ENCODE peak calls at places on chromosomes 11 and 22, in seven cellular contexts. One of them, this sample, is unnamed.

GRCh38 chr11:64353101-64353738 is 5.7 kb upstream of the RPS6KA4 start:
- DNase-seq in IMR-90: no peak
- DNase-seq in fibroblast of pulmonary artery: no peak
- DNase-seq in fibroblast of lung: no peak
- DNase-seq in PC-9: no peak
- DNase-seq in cardiac muscle cell: no peak
- DNase-seq in GM13977: no peak
- DNase-seq in this sample: peak; percentile 91

GRCh38 chr11:106457727-106458126 is 380.3 kb downstream of the AASDHPPT start:
- DNase-seq in IMR-90: peak; percentile 89
- DNase-seq in fibroblast of pulmonary artery: peak; percentile 80
- DNase-seq in fibroblast of lung: peak; percentile 85
- DNase-seq in PC-9: no peak
- DNase-seq in cardiac muscle cell: no peak
- DNase-seq in GM13977: no peak
- DNase-seq in this sample: no peak

GRCh38 chr11:69335461-69336386 is 41.8 kb downstream of the MYEOV start:
- DNase-seq in IMR-90: no peak
- DNase-seq in fibroblast of pulmonary artery: no peak
- DNase-seq in fibroblast of lung: peak; percentile 27
- DNase-seq in PC-9: peak; percentile 66
- DNase-seq in cardiac muscle cell: no peak
- DNase-seq in GM13977: no peak
- DNase-seq in this sample: peak; percentile 73

GRCh38 chr22:25062378-25063095 is 110.0 kb downstream of the KIAA1671 start:
- DNase-seq in IMR-90: no peak
- DNase-seq in fibroblast of pulmonary artery: no peak
- DNase-seq in fibroblast of lung: no peak
- DNase-seq in PC-9: no peak
- DNase-seq in cardiac muscle cell: no peak
- DNase-seq in GM13977: no peak
- DNase-seq in this sample: no peak

GRCh38 chr11:118699508-118700220 is 20.2 kb upstream of the TREH start:
- DNase-seq in IMR-90: no peak
- DNase-seq in fibroblast of pulmonary artery: no peak
- DNase-seq in fibroblast of lung: no peak
- DNase-seq in PC-9: no peak
- DNase-seq in cardiac muscle cell: no peak
- DNase-seq in GM13977: no peak
- DNase-seq in this sample: no peak

GRCh38 chr11:66815646-66816045 is 27.6 kb upstream of the RCE1 start:
- DNase-seq in IMR-90: peak; percentile 43
- DNase-seq in fibroblast of pulmonary artery: no peak
- DNase-seq in fibroblast of lung: peak; percentile 19
- DNase-seq in PC-9: no peak
- DNase-seq in cardiac muscle cell: no peak
- DNase-seq in GM13977: no peak
- DNase-seq in this sample: no peak

GRCh38 chr11:109954534-109954933 is 138.7 kb upstream of the ZC3H12C start:
- DNase-seq in IMR-90: no peak
- DNase-seq in fibroblast of pulmonary artery: no peak
- DNase-seq in fibroblast of lung: no peak
- DNase-seq in PC-9: no peak
- DNase-seq in cardiac muscle cell: no peak
- DNase-seq in GM13977: no peak
- DNase-seq in this sample: no peak

GRCh38 chr11:11415786-11416390 is 62.8 kb upstream of the CSNK2A3 start:
- DNase-seq in IMR-90: no peak
- DNase-seq in fibroblast of pulmonary artery: no peak
- DNase-seq in fibroblast of lung: peak; percentile 32
- DNase-seq in PC-9: no peak
- DNase-seq in cardiac muscle cell: peak; percentile 33
- DNase-seq in GM13977: no peak
- DNase-seq in this sample: no peak

GRCh38 chr22:29343313-29343805 is 27.9 kb upstream of the RASL10A start:
- DNase-seq in IMR-90: peak; percentile 40
- DNase-seq in fibroblast of pulmonary artery: no peak
- DNase-seq in fibroblast of lung: peak; percentile 81
- DNase-seq in PC-9: peak; percentile 54
- DNase-seq in cardiac muscle cell: peak; percentile 49
- DNase-seq in GM13977: no peak
- DNase-seq in this sample: no peak

GRCh38 chr11:118068945-118069612 is 7.8 kb upstream of the TMPRSS4 start:
- DNase-seq in IMR-90: no peak
- DNase-seq in fibroblast of pulmonary artery: no peak
- DNase-seq in fibroblast of lung: no peak
- DNase-seq in PC-9: no peak
- DNase-seq in cardiac muscle cell: no peak
- DNase-seq in GM13977: no peak
- DNase-seq in this sample: no peak

GRCh38 chr22:23772315-23773246 is at the start of gene MMP11:
- DNase-seq in IMR-90: no peak
- DNase-seq in fibroblast of pulmonary artery: no peak
- DNase-seq in fibroblast of lung: peak; percentile 37
- DNase-seq in PC-9: peak; percentile 30
- DNase-seq in cardiac muscle cell: peak; percentile 71
- DNase-seq in GM13977: peak; percentile 84
- DNase-seq in this sample: no peak

GRCh38 chr22:24938741-24939341 is 7.7 kb downstream of the LHFPL7 start:
- DNase-seq in IMR-90: peak; percentile 25
- DNase-seq in fibroblast of pulmonary artery: peak; percentile 63
- DNase-seq in fibroblast of lung: peak; percentile 25
- DNase-seq in PC-9: no peak
- DNase-seq in cardiac muscle cell: peak; percentile 72
- DNase-seq in GM13977: peak; percentile 74
- DNase-seq in this sample: no peak

GRCh38 chr11:57453543-57454177 is 6.7 kb upstream of the RTN4RL2 start:
- DNase-seq in IMR-90: no peak
- DNase-seq in fibroblast of pulmonary artery: no peak
- DNase-seq in fibroblast of lung: no peak
- DNase-seq in PC-9: no peak
- DNase-seq in cardiac muscle cell: no peak
- DNase-seq in GM13977: no peak
- DNase-seq in this sample: peak; percentile 28

GRCh38 chr11:92384316-92384715 is 159.7 kb downstream of the FAT3 start:
- DNase-seq in IMR-90: peak; percentile 60
- DNase-seq in fibroblast of pulmonary artery: peak; percentile 33
- DNase-seq in fibroblast of lung: peak; percentile 80
- DNase-seq in PC-9: no peak
- DNase-seq in cardiac muscle cell: no peak
- DNase-seq in GM13977: no peak
- DNase-seq in this sample: no peak

GRCh38 chr11:11770274-11770673 is 71.5 kb upstream of the USP47 start:
- DNase-seq in IMR-90: no peak
- DNase-seq in fibroblast of pulmonary artery: no peak
- DNase-seq in fibroblast of lung: no peak
- DNase-seq in PC-9: no peak
- DNase-seq in cardiac muscle cell: no peak
- DNase-seq in GM13977: no peak
- DNase-seq in this sample: no peak

GRCh38 chr22:47795477-47796127 is 1033.2 kb downstream of the TBC1D22A start:
- DNase-seq in IMR-90: no peak
- DNase-seq in fibroblast of pulmonary artery: no peak
- DNase-seq in fibroblast of lung: no peak
- DNase-seq in PC-9: no peak
- DNase-seq in cardiac muscle cell: no peak
- DNase-seq in GM13977: no peak
- DNase-seq in this sample: peak; percentile 79

GRCh38 chr22:32317524-32317923 is 40.1 kb upstream of the RFPL3 start:
- DNase-seq in IMR-90: no peak
- DNase-seq in fibroblast of pulmonary artery: no peak
- DNase-seq in fibroblast of lung: no peak
- DNase-seq in PC-9: no peak
- DNase-seq in cardiac muscle cell: no peak
- DNase-seq in GM13977: no peak
- DNase-seq in this sample: no peak

GRCh38 chr11:76939219-76939631 is 78.5 kb downstream of the ACER3 start:
- DNase-seq in IMR-90: peak; percentile 9
- DNase-seq in fibroblast of pulmonary artery: no peak
- DNase-seq in fibroblast of lung: peak; percentile 5
- DNase-seq in PC-9: no peak
- DNase-seq in cardiac muscle cell: no peak
- DNase-seq in GM13977: no peak
- DNase-seq in this sample: no peak

GRCh38 chr11:72308226-72309073 is 64.5 kb upstream of the PHOX2A start:
- DNase-seq in IMR-90: peak; percentile 98
- DNase-seq in fibroblast of pulmonary artery: peak; percentile 89
- DNase-seq in fibroblast of lung: peak; percentile 97
- DNase-seq in PC-9: no peak
- DNase-seq in cardiac muscle cell: no peak
- DNase-seq in GM13977: no peak
- DNase-seq in this sample: no peak

GRCh38 chr11:17389205-17389956 is 922 bp upstream of the KCNJ11 start:
- DNase-seq in IMR-90: peak; percentile 11
- DNase-seq in fibroblast of pulmonary artery: peak; percentile 13
- DNase-seq in fibroblast of lung: peak; percentile 30
- DNase-seq in PC-9: peak; percentile 64
- DNase-seq in cardiac muscle cell: peak; percentile 86
- DNase-seq in GM13977: peak; percentile 89
- DNase-seq in this sample: no peak

GRCh38 chr11:112195906-112196305 is 20.6 kb downstream of the BCO2 start:
- DNase-seq in IMR-90: no peak
- DNase-seq in fibroblast of pulmonary artery: no peak
- DNase-seq in fibroblast of lung: peak; percentile 46
- DNase-seq in PC-9: no peak
- DNase-seq in cardiac muscle cell: no peak
- DNase-seq in GM13977: no peak
- DNase-seq in this sample: no peak

GRCh38 chr11:69178819-69179482 is 23.2 kb downstream of the SMIM38 start:
- DNase-seq in IMR-90: no peak
- DNase-seq in fibroblast of pulmonary artery: no peak
- DNase-seq in fibroblast of lung: no peak
- DNase-seq in PC-9: no peak
- DNase-seq in cardiac muscle cell: no peak
- DNase-seq in GM13977: no peak
- DNase-seq in this sample: peak; percentile 72

GRCh38 chr22:44628856-44629255 is 73.1 kb upstream of the PRR5 start:
- DNase-seq in IMR-90: no peak
- DNase-seq in fibroblast of pulmonary artery: no peak
- DNase-seq in fibroblast of lung: no peak
- DNase-seq in PC-9: no peak
- DNase-seq in cardiac muscle cell: no peak
- DNase-seq in GM13977: no peak
- DNase-seq in this sample: peak; percentile 79

GRCh38 chr11:117010808-117011540 is 87.3 kb downstream of the SIK3 start:
- DNase-seq in IMR-90: peak; percentile 92
- DNase-seq in fibroblast of pulmonary artery: peak; percentile 94
- DNase-seq in fibroblast of lung: peak; percentile 96
- DNase-seq in PC-9: no peak
- DNase-seq in cardiac muscle cell: no peak
- DNase-seq in GM13977: no peak
- DNase-seq in this sample: no peak

DNA sequence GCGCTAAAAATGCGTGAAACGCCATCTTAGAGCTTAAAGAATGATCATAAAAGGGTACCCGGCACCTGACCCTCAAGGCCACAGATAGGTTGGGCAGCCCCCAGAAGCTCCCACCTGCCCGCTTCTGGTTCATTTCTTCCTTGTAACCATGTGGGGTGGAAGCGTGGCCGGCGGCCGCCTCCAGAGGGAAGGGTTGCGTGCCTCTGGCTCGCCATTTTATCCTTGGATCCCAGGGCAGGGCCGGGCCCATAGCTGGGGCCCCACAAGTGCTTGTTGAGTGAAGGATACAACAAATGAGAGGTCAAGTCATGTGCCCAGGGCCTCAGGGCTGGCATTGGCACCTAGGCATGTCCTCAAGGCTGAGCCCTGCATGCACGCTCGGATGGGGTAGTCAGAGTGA is 5.9 kb downstream of the PCNX3 start:
- DNase-seq in IMR-90: no peak
- DNase-seq in fibroblast of pulmonary artery: no peak
- DNase-seq in fibroblast of lung: no peak
- DNase-seq in PC-9: no peak
- DNase-seq in cardiac muscle cell: no peak
- DNase-seq in GM13977: no peak
- DNase-seq in this sample: no peak
- TF ChIP-seq CTCF in IMR-90: no peak
- TF ChIP-seq CTCF in fibroblast of pulmonary artery: no peak
- TF ChIP-seq CTCF in fibroblast of lung: no peak
- TF ChIP-seq CTCF in PC-9: no peak
- TF ChIP-seq CTCF in cardiac muscle cell: no peak
- TF ChIP-seq CTCF in GM13977: no peak
- TF ChIP-seq CTCF in this sample: no peak

DNA sequence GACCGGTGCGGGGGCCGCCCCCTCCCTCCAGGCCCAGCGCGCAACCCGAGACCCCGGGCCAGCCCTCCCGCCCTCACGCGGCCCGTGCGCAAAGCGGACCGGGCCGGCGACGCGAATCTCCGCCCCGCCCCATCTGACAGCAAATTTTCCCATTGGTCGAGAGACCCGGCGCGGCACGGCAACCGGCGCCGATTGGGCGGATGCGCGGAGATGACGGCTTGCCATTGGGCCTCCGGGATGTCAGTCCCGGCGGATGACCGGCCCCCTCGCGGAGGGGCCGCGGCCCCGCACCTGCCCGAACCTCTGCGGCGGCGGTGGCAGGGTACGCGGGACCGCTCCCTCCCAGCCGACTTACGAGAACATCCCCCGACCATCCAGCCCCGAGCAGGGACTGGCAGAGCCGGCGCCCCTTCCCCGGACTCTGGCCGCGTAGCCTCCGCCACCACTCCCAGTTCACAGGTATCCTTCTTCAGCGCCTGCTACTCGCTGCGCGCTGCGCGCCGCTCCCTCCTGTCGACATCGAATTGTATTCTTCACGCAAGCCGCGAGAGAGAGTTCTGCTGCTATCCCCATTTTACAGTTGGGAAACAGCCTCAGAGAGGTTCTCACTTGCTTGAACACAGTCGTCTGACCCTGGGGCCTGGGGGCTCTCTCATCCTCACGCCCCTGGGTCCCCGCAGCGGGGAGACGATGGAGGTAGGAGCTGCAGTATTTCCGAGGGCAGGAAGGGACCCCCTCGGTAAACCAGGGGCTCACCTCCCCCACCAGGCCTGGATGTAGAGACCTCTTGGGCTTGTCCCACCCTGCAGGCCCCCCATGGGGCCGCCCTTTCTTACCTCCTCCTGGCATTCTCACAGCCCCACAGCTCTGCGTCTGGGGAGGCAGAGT is at the start of gene ARVCF:
- DNase-seq in IMR-90: peak; percentile 85
- DNase-seq in fibroblast of pulmonary artery: peak; percentile 89
- DNase-seq in fibroblast of lung: peak; percentile 88
- DNase-seq in PC-9: peak; percentile 83
- DNase-seq in cardiac muscle cell: peak; percentile 93
- DNase-seq in GM13977: peak; percentile 99
- DNase-seq in this sample: no peak
- TF ChIP-seq CTCF in IMR-90: peak; percentile 4
- TF ChIP-seq CTCF in fibroblast of pulmonary artery: no peak
- TF ChIP-seq CTCF in fibroblast of lung: peak; percentile 3
- TF ChIP-seq CTCF in PC-9: no peak
- TF ChIP-seq CTCF in cardiac muscle cell: peak; percentile 10
- TF ChIP-seq CTCF in GM13977: no peak
- TF ChIP-seq CTCF in this sample: peak; percentile 34

GRCh38 chr11:43504316-43504950 is 145.7 kb downstream of the TTC17 start:
- DNase-seq in IMR-90: peak; percentile 13
- DNase-seq in fibroblast of pulmonary artery: peak; percentile 26
- DNase-seq in fibroblast of lung: peak; percentile 7
- DNase-seq in PC-9: peak; percentile 11
- DNase-seq in cardiac muscle cell: peak; percentile 66
- DNase-seq in GM13977: peak; percentile 43
- DNase-seq in this sample: no peak
- TF ChIP-seq CTCF in IMR-90: peak; percentile 36
- TF ChIP-seq CTCF in fibroblast of pulmonary artery: peak; percentile 32
- TF ChIP-seq CTCF in fibroblast of lung: peak; percentile 21
- TF ChIP-seq CTCF in PC-9: peak; percentile 58
- TF ChIP-seq CTCF in cardiac muscle cell: peak; percentile 30
- TF ChIP-seq CTCF in GM13977: peak; percentile 57
- TF ChIP-seq CTCF in this sample: peak; percentile 60

GRCh38 chr11:32188785-32189184 is 97.9 kb downstream of the RCN1 start:
- DNase-seq in IMR-90: no peak
- DNase-seq in fibroblast of pulmonary artery: no peak
- DNase-seq in fibroblast of lung: no peak
- DNase-seq in PC-9: no peak
- DNase-seq in cardiac muscle cell: no peak
- DNase-seq in GM13977: no peak
- DNase-seq in this sample: no peak
- TF ChIP-seq CTCF in IMR-90: no peak
- TF ChIP-seq CTCF in fibroblast of pulmonary artery: peak; percentile 21
- TF ChIP-seq CTCF in fibroblast of lung: no peak
- TF ChIP-seq CTCF in PC-9: peak; percentile 28
- TF ChIP-seq CTCF in cardiac muscle cell: peak; percentile 17
- TF ChIP-seq CTCF in GM13977: peak; percentile 10
- TF ChIP-seq CTCF in this sample: peak; percentile 18